ENCODE peak calls at places on chromosome 14, in ten cellular contexts. V is progenitor cell of endocrine pancreas; B is COLO829; O is stimulated activated CD8-positive, alpha-beta memory T cell treated with anti-CD3 and anti-CD28 coated beads, Interleukin-4, amount 100 ng/mL, for 48 hours; T is right cardiac atrium; W is fibroblast of villous mesenchyme; R is H9; Y is HL-60; N is activated CD8-positive, alpha-beta memory T cell treated with anti-CD3 and anti-CD28 coated beads, Interleukin-2, amount 50 U/mL, for 4 hours; J is mucosa of descending colon. S is an unnamed sample.
A peak's percentile ranks its signal among the peaks of the same experiment; 100 is the strongest.

GRCh38 chr14:103281496-103282231 is 52.4 kb upstream of the EIF5 start:
- DNase-seq in V (no peak), B (no peak), O (no peak), T (no peak), W (peak; percentile 88), R (peak; percentile 81), Y (no peak), N (no peak), J (no peak), S (peak; percentile 47)

GRCh38 chr14:79836577-79836976 is 374.7 kb downstream of the DIO2 start:
- DNase-seq in V (no peak), B (no peak), O (no peak), T (no peak), W (no peak), R (no peak), Y (no peak), N (no peak), J (no peak), S (no peak)

GRCh38 chr14:53458368-53458814 is 305.3 kb upstream of the DDHD1 start:
- DNase-seq in V (no peak), B (peak; percentile 3), O (no peak), T (no peak), W (peak; percentile 53), R (no peak), Y (no peak), N (no peak), J (no peak), S (peak; percentile 52)

GRCh38 chr14:93301821-93302447 is 30.9 kb downstream of the BTBD7 start:
- DNase-seq in V (no peak), B (no peak), O (no peak), T (no peak), W (no peak), R (peak; percentile 44), Y (no peak), N (no peak), J (no peak), S (peak; percentile 30)

GRCh38 chr14:30227871-30228270 is 300.2 kb upstream of the PRKD1 start:
- DNase-seq in V (no peak), B (peak; percentile 56), O (no peak), T (peak; percentile 15), W (peak; percentile 67), R (no peak), Y (no peak), N (no peak), J (no peak), S (peak; percentile 77)

GRCh38 chr14:104548802-104549535 is 30.6 kb upstream of the C14orf180 start:
- DNase-seq in V (no peak), B (no peak), O (no peak), T (peak; percentile 5), W (no peak), R (no peak), Y (no peak), N (no peak), J (no peak), S (no peak)

GRCh38 chr14:34046799-34047520 is 96.1 kb upstream of the EGLN3 start:
- DNase-seq in V (no peak), B (no peak), O (no peak), T (no peak), W (no peak), R (no peak), Y (no peak), N (no peak), J (no peak), S (no peak)

GRCh38 chr14:64943556-64943955 is 1.0 kb upstream of the GPX2 start:
- DNase-seq in V (no peak), B (no peak), O (no peak), T (no peak), W (no peak), R (no peak), Y (no peak), N (no peak), J (no peak), S (no peak)

GRCh38 chr14:105864651-105865265 is 338.4 kb downstream of the TMEM121 start:
- DNase-seq in V (peak; percentile 8), B (no peak), O (peak; percentile 23), T (no peak), W (no peak), R (no peak), Y (no peak), N (peak; percentile 14), J (peak; percentile 6), S (no peak)

GRCh38 chr14:90742252-90742651 is 74.0 kb downstream of the TTC7B start:
- DNase-seq in V (no peak), B (no peak), O (no peak), T (no peak), W (no peak), R (no peak), Y (no peak), N (no peak), J (no peak), S (no peak)

GRCh38 chr14:55127491-55127951 is 1.5 kb upstream of the LGALS3 start:
- DNase-seq in V (no peak), B (peak; percentile 69), O (no peak), T (no peak), W (peak; percentile 54), R (no peak), Y (no peak), N (no peak), J (no peak), S (peak; percentile 48)

GRCh38 chr14:26841361-26841760 is 243.5 kb upstream of the NOVA1 start:
- DNase-seq in V (no peak), B (no peak), O (no peak), T (no peak), W (no peak), R (no peak), Y (no peak), N (no peak), J (no peak), S (peak; percentile 9)

GRCh38 chr14:44700694-44701093 is 193.6 kb upstream of the FSCB start:
- DNase-seq in V (no peak), B (no peak), O (no peak), T (no peak), W (no peak), R (no peak), Y (no peak), N (no peak), J (no peak), S (no peak)

GRCh38 chr14:68553326-68553725 is 239.5 kb downstream of the ZFP36L1 start:
- DNase-seq in V (no peak), B (no peak), O (no peak), T (no peak), W (no peak), R (peak; percentile 14), Y (no peak), N (no peak), J (no peak), S (no peak)

GRCh38 chr14:61470261-61470953 is 149.0 kb downstream of the PRKCH start:
- DNase-seq in V (no peak), B (no peak), O (no peak), T (peak; percentile 59), W (peak; percentile 98), R (peak; percentile 63), Y (no peak), N (no peak), J (no peak), S (peak; percentile 92)

GRCh38 chr14:23639048-23639890 is 3.1 kb downstream of the DHRS2 start:
- DNase-seq in V (no peak), B (no peak), O (no peak), T (no peak), W (no peak), R (no peak), Y (no peak), N (no peak), J (no peak), S (no peak)

GRCh38 chr14:98176910-98177309 is 1095.1 kb downstream of the BCL11B start:
- DNase-seq in V (no peak), B (no peak), O (no peak), T (no peak), W (no peak), R (no peak), Y (no peak), N (no peak), J (no peak), S (no peak)

GRCh38 chr14:92937229-92937937 is 14.4 kb downstream of the CHGA start:
- DNase-seq in V (no peak), B (no peak), O (no peak), T (no peak), W (no peak), R (no peak), Y (no peak), N (no peak), J (peak; percentile 58), S (peak; percentile 37)

GRCh38 chr14:92797935-92798653 is 4.0 kb downstream of the GOLGA5 start:
- DNase-seq in V (no peak), B (no peak), O (no peak), T (no peak), W (no peak), R (no peak), Y (no peak), N (no peak), J (no peak), S (no peak)

GRCh38 chr14:102690509-102691286 is 86.6 kb upstream of the TRAF3 start:
- DNase-seq in V (no peak), B (no peak), O (no peak), T (no peak), W (peak; percentile 30), R (no peak), Y (no peak), N (no peak), J (no peak), S (no peak)